ENCODE peak calls at places on chromosome 7, in nine cellular contexts. N is lung, P is cardiac muscle cell, R is BE2C, K is neural crest cell, T is astrocyte of the cerebellum, S is astrocyte of the spinal cord, H is transverse colon, M is GM13977. B is an unnamed sample.

GRCh38 chr7:70268179-70268578 is 669.9 kb downstream of the AUTS2 start:
- DNase-seq in N (no peak), P (no peak), R (no peak), K (no peak), T (no peak), S (no peak), H (no peak), M (no peak), B (no peak)

GRCh38 chr7:137462074-137462715 is 118.7 kb upstream of the PTN start:
- DNase-seq in N (no peak), P (no peak), R (no peak), K (no peak), T (no peak), S (peak), H (no peak), M (no peak), B (no peak)

GRCh38 chr7:30143748-30144251 is 9.0 kb downstream of the MTURN start:
- DNase-seq in N (no peak), P (no peak), R (no peak), K (no peak), T (no peak), S (peak), H (no peak), M (no peak), B (no peak)

GRCh38 chr7:68744036-68744435 is 854.2 kb upstream of the AUTS2 start:
- DNase-seq in N (no peak), P (no peak), R (no peak), K (no peak), T (no peak), S (no peak), H (no peak), M (no peak), B (no peak)

GRCh38 chr7:73824986-73825385 is 5.8 kb upstream of the CLDN4 start:
- DNase-seq in N (no peak), P (no peak), R (no peak), K (no peak), T (no peak), S (no peak), H (peak), M (no peak), B (no peak)

GRCh38 chr7:142389544-142389943 is 131.7 kb upstream of the PRSS58 start:
- DNase-seq in N (no peak), P (peak), R (no peak), K (no peak), T (no peak), S (no peak), H (no peak), M (no peak), B (no peak)

GRCh38 chr7:97167176-97167575 is 49.7 kb downstream of the SDHAF3 start:
- DNase-seq in N (no peak), P (no peak), R (no peak), K (no peak), T (no peak), S (no peak), H (no peak), M (no peak), B (no peak)

GRCh38 chr7:138842111-138842510 is 44.1 kb upstream of the ATP6V0A4 start:
- DNase-seq in N (no peak), P (no peak), R (no peak), K (no peak), T (peak), S (peak), H (no peak), M (no peak), B (no peak)

GRCh38 chr7:157136372-157136771 is 2.4 kb upstream of the UBE3C start:
- DNase-seq in N (no peak), P (no peak), R (no peak), K (no peak), T (peak), S (peak), H (no peak), M (no peak), B (no peak)

GRCh38 chr7:28362812-28363211 is 49.5 kb upstream of the CREB5 start:
- DNase-seq in N (no peak), P (no peak), R (no peak), K (no peak), T (no peak), S (no peak), H (no peak), M (no peak), B (no peak)
- TF ChIP-seq CTCF in N (no peak), P (peak), R (no peak), K (peak), T (no peak), S (peak), H (no peak), M (peak), B (no peak)

GRCh38 chr7:4629287-4629905 is 52.7 kb upstream of the FOXK1 start:
- DNase-seq in N (no peak), P (no peak), R (no peak), K (no peak), T (no peak), S (no peak), H (no peak), M (no peak), B (no peak)

GRCh38 chr7:4631664-4632171 is 50.4 kb upstream of the FOXK1 start:
- DNase-seq in N (peak), P (peak), R (peak), K (peak), T (peak), S (peak), H (peak), M (no peak), B (peak)

GRCh38 chr7:4631021-4631663 is 51.0 kb upstream of the FOXK1 start:
- DNase-seq in N (no peak), P (no peak), R (no peak), K (no peak), T (no peak), S (no peak), H (no peak), M (no peak), B (no peak)

GRCh38 chr7:4634166-4634565 is 47.9 kb upstream of the FOXK1 start:
- DNase-seq in N (no peak), P (no peak), R (no peak), K (no peak), T (no peak), S (no peak), H (no peak), M (no peak), B (no peak)

DNA sequence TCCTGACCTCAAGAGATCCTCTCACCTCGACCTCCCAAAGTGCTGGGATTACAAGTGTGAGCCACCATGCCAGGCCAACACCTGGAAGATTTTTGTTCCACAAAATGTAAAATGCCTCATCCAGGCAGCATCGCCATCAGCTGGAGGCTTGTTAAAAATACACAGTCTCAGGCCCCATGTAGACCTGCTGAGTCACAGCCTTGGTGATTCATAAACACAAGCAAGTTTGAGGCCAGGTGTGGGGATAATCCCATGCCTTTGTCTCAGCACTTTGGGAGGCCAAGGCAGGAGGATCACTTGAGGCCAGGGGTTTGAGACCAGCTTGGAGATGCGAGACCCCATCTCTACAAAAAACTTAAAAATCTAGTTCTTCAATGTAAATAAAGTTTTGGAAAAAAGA is 49.1 kb upstream of the FOXK1 start:
- DNase-seq in N (no peak), P (no peak), R (no peak), K (no peak), T (no peak), S (peak), H (no peak), M (no peak), B (no peak)
- TF ChIP-seq CTCF in N (no peak), P (no peak), R (no peak), K (no peak), T (no peak), S (no peak), H (no peak), M (no peak), B (no peak)

DNA sequence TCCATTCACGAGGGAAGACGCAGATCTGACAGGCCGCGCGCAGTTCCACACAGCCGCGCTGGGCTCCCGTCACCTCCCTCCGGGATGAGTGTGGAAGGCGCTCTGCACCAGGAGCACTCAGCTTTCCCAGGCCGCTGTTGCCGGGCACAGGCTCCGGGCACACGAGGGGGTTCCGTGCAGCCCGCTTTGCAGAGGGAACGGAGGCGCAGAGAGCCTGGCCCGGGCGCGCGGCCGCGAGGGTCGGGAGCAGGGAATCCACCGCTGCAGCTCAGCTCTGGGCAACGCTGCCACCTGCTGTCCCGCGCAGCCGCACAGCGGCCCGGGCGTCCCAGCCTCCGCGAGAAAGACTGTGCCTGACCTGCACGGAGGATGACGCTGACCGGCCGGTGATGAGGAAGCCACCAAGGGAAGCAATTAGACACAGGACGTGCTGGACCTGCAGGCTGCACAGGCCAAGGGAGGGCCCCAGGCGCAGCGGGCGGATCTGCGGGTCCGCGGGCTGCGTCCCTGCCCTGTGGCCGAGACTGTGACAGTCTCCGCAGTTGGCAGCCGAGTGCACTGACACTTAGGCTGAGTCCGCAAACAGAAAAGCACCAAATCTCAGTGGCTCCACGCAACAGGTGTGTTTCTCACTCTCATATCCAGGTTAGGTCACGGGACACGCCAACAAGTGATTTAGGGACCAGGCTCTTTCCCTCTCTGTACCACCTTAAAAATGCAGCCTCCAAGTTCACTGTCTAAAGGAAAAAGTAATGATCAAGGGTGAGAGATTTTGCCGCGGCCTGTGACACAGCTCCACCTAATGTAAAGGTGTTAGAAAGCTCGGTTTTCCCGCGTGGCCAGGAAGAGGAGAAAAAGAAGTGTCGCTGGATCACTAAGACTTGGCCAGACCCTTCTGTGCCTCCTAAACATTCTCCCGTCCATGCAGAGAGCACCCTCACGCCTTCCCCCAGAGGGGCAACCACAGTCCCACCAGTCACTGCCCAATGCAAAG is 94.5 kb downstream of the SEC61G start:
- DNase-seq in N (peak), P (peak), R (peak), K (peak), T (no peak), S (peak), H (peak), M (peak), B (peak)
- TF ChIP-seq CTCF in N (no peak), P (peak), R (peak), K (peak), T (peak), S (peak), H (peak), M (peak), B (no peak)

GRCh38 chr7:71511361-71511807 is 379.4 kb downstream of the GALNT17 start:
- DNase-seq in N (no peak), P (peak), R (no peak), K (peak), T (no peak), S (no peak), H (no peak), M (no peak), B (no peak)
- TF ChIP-seq CTCF in N (no peak), P (no peak), R (no peak), K (peak), T (no peak), S (no peak), H (no peak), M (no peak), B (peak)